ENCODE peak calls at places on chromosomes 13 and 19, in eight cellular contexts. N is cardiac muscle cell, B is transverse colon, V is adrenal gland, T is GM12865, J is left ventricle myocardium inferior, S is brain microvascular endothelial cell, Z is GM12864. G is an unnamed sample.

GRCh38 chr13:54627973-54628372 is 1599.4 kb downstream of the OLFM4 start:
- DNase-seq in N (no peak), B (no peak), V (no peak), T (no peak), J (no peak), S (no peak), Z (no peak), G (no peak)

GRCh38 chr13:27171244-27171829 is at the start of gene USP12:
- DNase-seq in N (peak), B (peak), V (no peak), T (peak), J (peak), S (no peak), Z (no peak), G (no peak)

GRCh38 chr19:1249298-1249989 is 1.1 kb downstream of the MIDN start:
- DNase-seq in N (peak), B (peak), V (peak), T (peak), J (peak), S (peak), Z (no peak), G (peak)

GRCh38 chr13:66225071-66225470 is 1005.1 kb downstream of the PCDH9 start:
- DNase-seq in N (no peak), B (no peak), V (no peak), T (no peak), J (no peak), S (no peak), Z (no peak), G (no peak)

GRCh38 chr13:94641432-94641941 is 39.8 kb downstream of the GPR180 start:
- DNase-seq in N (no peak), B (no peak), V (no peak), T (no peak), J (no peak), S (peak), Z (no peak), G (peak)

GRCh38 chr13:106471957-106472543 is 63.4 kb downstream of the EFNB2 start:
- DNase-seq in N (peak), B (peak), V (peak), T (peak), J (no peak), S (peak), Z (no peak), G (peak)

GRCh38 chr19:38142176-38143035 is 81.6 kb downstream of the DPF1 start:
- DNase-seq in N (peak), B (peak), V (peak), T (peak), J (peak), S (peak), Z (no peak), G (peak)

GRCh38 chr13:75995966-75996365 is 359.8 kb downstream of the LMO7 start:
- DNase-seq in N (no peak), B (no peak), V (no peak), T (no peak), J (no peak), S (no peak), Z (no peak), G (no peak)

GRCh38 chr19:11475861-11476260 is 5.0 kb downstream of the ELAVL3 start:
- DNase-seq in N (no peak), B (no peak), V (no peak), T (no peak), J (no peak), S (no peak), Z (no peak), G (no peak)

GRCh38 chr13:112815871-112816270 is 126.0 kb downstream of the ATP11A start:
- DNase-seq in N (no peak), B (no peak), V (peak), T (no peak), J (no peak), S (no peak), Z (no peak), G (no peak)

GRCh38 chr19:1566392-1567115 is 1.6 kb downstream of the MEX3D start:
- DNase-seq in N (peak), B (peak), V (peak), T (no peak), J (peak), S (peak), Z (no peak), G (peak)

GRCh38 chr13:101624210-101624922 is 171.9 kb downstream of the ITGBL1 start:
- DNase-seq in N (no peak), B (no peak), V (no peak), T (peak), J (no peak), S (no peak), Z (no peak), G (no peak)

GRCh38 chr19:39307233-39307821 is 11.1 kb downstream of the IFNL1 start:
- DNase-seq in N (peak), B (peak), V (no peak), T (no peak), J (no peak), S (no peak), Z (no peak), G (no peak)

DNA sequence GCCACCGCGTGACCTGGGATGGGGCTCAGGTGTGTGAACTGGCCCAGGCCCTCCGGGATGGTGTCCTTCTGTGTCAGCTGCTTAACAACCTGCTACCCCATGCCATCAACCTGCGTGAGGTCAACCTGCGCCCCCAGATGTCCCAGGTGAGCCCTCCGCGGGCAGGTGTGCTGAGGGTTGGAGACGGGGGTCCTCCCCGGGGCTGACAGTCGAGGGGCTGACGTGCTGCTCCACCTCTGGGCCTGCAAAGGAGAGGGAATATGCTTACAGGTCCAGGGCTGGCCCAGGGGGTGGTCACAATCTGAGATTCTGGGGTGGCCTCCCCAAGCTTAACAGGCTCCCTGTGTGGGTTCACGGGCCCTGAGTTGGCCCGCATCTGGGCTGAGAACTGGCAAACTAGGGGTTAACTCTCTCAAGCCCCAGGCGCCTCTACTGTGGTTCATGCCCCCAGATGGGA is 386 bp downstream of the VAV1 start:
- DNase-seq in N (no peak), B (no peak), V (no peak), T (no peak), J (no peak), S (no peak), Z (no peak), G (no peak)
- H3K4me3 ChIP-seq in N (no peak), B (peak), V (peak), T (peak), J (peak), S (no peak), Z (peak), G (no peak)

DNA sequence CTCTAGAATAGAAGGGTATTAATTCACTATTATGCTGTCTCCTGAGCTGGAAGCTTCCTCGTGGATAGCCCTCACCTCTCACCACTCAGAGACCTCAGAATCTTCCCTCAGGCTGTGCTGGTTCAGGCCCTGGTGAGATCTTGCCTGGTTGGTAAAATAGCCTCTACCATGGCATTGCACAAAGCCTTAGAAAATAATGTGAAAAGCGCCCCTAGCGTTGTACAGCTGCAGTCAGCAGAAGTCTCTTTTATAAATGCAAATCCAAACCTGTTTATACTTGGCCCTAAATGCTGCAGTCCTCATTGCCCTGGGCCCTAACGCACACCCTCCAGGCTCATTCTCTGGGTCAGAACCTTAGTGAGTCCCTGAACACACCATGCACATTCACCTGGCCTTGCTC is 150.9 kb downstream of the KCTD15 start:
- DNase-seq in N (no peak), B (no peak), V (peak), T (peak), J (no peak), S (no peak), Z (no peak), G (peak)
- TF ChIP-seq CTCF in N (no peak), B (no peak), V (no peak), T (peak), J (no peak), S (peak), Z (no peak), G (peak)

GRCh38 chr13:102977471-102977870 is 88.7 kb downstream of the SLC10A2 start:
- DNase-seq in N (no peak), B (no peak), V (no peak), T (no peak), J (no peak), S (no peak), Z (no peak), G (peak)
- H3K4me3 ChIP-seq in N (no peak), B (no peak), V (no peak), T (no peak), J (peak), S (no peak), Z (no peak), G (peak)

GRCh38 chr13:86402500-86402899 is 603.3 kb upstream of the SLITRK6 start:
- DNase-seq in N (no peak), B (no peak), V (no peak), T (no peak), J (no peak), S (no peak), Z (no peak), G (no peak)
- TF ChIP-seq CTCF in N (no peak), B (no peak), V (no peak), T (no peak), J (no peak), S (no peak), Z (no peak), G (no peak)

GRCh38 chr19:49165865-49166301 is 8.3 kb downstream of the TRPM4 start:
- DNase-seq in N (no peak), B (peak), V (no peak), T (no peak), J (no peak), S (no peak), Z (no peak), G (no peak)
- H3K4me3 ChIP-seq in N (no peak), B (no peak), V (no peak), T (no peak), J (peak), S (no peak), Z (no peak), G (no peak)

GRCh38 chr19:16527971-16528521 is 14.2 kb downstream of the CHERP start:
- DNase-seq in N (peak), B (no peak), V (no peak), T (peak), J (no peak), S (no peak), Z (no peak), G (peak)
- TF ChIP-seq CTCF in N (peak), B (no peak), V (peak), T (peak), J (peak), S (peak), Z (peak), G (peak)

GRCh38 chr13:97018029-97018819 is 23.9 kb upstream of the OXGR1 start:
- DNase-seq in N (peak), B (peak), V (peak), T (peak), J (no peak), S (peak), Z (peak), G (peak)
- H3K4me3 ChIP-seq in N (peak), B (no peak), V (no peak), T (no peak), J (peak), S (no peak), Z (no peak), G (no peak)

DNA sequence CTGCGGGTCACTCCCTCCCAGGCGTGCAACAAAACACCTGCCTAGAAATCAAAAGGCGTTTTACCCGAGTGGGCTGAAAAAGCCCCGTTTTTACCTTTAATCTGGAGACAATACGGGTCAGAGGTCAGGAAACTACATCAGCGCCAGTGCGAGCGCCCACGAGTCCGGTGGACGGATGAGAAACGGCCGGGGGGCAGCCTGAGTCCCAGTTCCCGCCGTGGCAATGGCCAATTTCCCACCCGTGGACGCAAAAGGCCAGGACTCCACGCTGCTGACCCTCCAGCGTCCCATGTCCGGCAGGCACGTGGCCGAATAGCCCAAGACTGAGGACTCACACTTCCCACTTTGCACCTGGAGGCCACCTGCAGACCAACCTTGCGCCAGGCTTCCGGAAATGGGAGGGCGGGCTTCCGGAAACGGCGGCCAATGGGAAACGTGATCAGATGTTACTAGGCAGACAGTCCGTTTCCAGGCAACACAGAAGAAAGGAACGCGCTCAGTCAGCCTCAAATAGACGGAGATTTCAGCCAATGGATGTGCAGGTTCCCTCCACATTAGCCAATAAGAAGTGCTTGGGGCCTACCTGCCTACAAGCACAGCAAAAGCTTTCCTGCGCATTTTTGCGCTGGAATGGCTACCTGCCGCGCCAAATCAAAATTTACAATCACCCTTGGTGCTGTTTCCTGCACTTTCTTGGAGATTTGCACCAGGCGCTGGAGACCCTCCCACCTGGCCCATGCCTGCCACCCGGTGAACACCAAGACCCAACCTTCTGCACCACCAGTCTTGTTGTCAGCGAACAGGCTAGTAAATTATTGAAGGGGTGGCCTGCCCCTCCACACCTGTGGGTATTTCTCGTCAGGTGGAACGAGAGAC is 47.4 kb downstream of the ZFP14 start:
- DNase-seq in N (peak), B (peak), V (peak), T (peak), J (peak), S (peak), Z (peak), G (peak)
- TF ChIP-seq CTCF in N (no peak), B (no peak), V (no peak), T (no peak), J (peak), S (peak), Z (no peak), G (no peak)

G was measured in fibroblast of pulmonary artery.